ENCODE peak calls at places on chromosome 16, in seven cellular contexts. K, L, S, F, Z, U and X are unnamed samples.

GRCh38 chr16:55559233-55559632 is 7.3 kb upstream of the CAPNS2 start:
- DNase-seq in K (peak; percentile 78), L (no peak), S (no peak), F (no peak), Z (no peak), U (no peak), X (no peak)

GRCh38 chr16:83808573-83809014 is 816 bp downstream of the HSBP1 start:
- DNase-seq in K (no peak), L (no peak), S (no peak), F (no peak), Z (no peak), U (no peak), X (no peak)

GRCh38 chr16:79171504-79172240 is 428.9 kb downstream of the MAF start:
- DNase-seq in K (no peak), L (no peak), S (no peak), F (no peak), Z (no peak), U (no peak), X (no peak)

GRCh38 chr16:21638573-21638975 is 13.8 kb downstream of the IGSF6 start:
- DNase-seq in K (no peak), L (peak; percentile 82), S (no peak), F (no peak), Z (no peak), U (no peak), X (no peak)

GRCh38 chr16:82845076-82845475 is 218.3 kb downstream of the CDH13 start:
- DNase-seq in K (no peak), L (no peak), S (no peak), F (no peak), Z (no peak), U (no peak), X (no peak)

GRCh38 chr16:13702614-13703013 is 217.3 kb upstream of the ERCC4 start:
- DNase-seq in K (no peak), L (no peak), S (no peak), F (peak; percentile 24), Z (no peak), U (no peak), X (no peak)

GRCh38 chr16:83943516-83944050 is 9.5 kb upstream of the OSGIN1 start:
- DNase-seq in K (no peak), L (no peak), S (no peak), F (no peak), Z (no peak), U (no peak), X (no peak)

GRCh38 chr16:2156025-2156848 is 655 bp downstream of the TRAF7 start:
- DNase-seq in K (peak; percentile 69), L (peak; percentile 25), S (peak; percentile 56), F (no peak), Z (no peak), U (peak; percentile 44), X (no peak)

GRCh38 chr16:79261461-79261860 is 339.1 kb downstream of the MAF start:
- DNase-seq in K (no peak), L (no peak), S (peak; percentile 74), F (no peak), Z (no peak), U (peak; percentile 61), X (no peak)

GRCh38 chr16:69143116-69143515 is 10.7 kb downstream of the UTP4 start:
- DNase-seq in K (no peak), L (no peak), S (no peak), F (no peak), Z (no peak), U (no peak), X (no peak)
- TF ChIP-seq CTCF in K (peak; percentile 8), L (peak; percentile 22), S (no peak), F (no peak), Z (no peak), U (no peak), X (no peak)

GRCh38 chr16:87924041-87924851 is 12.1 kb downstream of the CA5A start:
- DNase-seq in K (no peak), L (no peak), S (no peak), F (no peak), Z (no peak), U (no peak), X (no peak)
- TF ChIP-seq CTCF in K (no peak), L (no peak), S (no peak), F (no peak), Z (no peak), U (no peak), X (no peak)

DNA sequence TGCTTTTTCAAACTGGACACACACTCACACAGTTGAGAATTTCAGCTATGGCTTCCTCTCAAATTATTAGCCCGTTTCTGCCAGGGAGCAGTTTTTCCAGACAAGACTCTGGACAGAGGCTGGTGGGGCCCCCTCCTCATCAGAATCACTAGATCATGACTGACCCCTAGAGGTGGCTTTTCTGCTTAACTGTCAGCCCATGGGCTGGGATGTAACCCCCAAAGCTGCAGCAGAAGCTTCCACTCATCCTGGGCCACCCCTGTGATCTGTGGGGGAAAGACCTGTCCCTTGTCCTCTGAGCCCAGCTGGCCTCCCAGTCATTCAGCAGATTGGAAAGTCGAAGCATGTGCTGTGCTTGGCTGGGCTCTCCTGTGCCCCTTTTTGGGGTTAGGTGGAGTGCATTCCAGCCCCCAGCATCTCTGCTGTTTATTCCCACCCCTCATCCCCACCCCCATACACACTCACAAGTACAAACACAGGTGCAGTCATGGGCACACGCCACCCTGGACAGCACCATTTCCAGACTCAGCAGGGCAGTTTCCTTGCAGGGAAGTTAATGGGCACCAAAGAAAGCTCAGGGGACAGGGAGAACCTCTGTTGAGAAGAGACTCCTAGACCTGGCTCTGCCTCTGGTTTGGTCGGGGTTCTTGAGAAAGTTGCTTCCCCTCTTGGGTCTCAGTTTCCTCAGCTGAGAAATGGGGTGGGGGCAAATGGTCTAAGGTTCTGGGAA is 77.6 kb upstream of the RBL2 start:
- DNase-seq in K (no peak), L (no peak), S (peak; percentile 38), F (no peak), Z (no peak), U (no peak), X (no peak)
- TF ChIP-seq CTCF in K (no peak), L (peak; percentile 8), S (peak; percentile 53), F (no peak), Z (no peak), U (no peak), X (no peak)

GRCh38 chr16:67278773-67279295 is 498 bp upstream of the PLEKHG4 start:
- DNase-seq in K (no peak), L (no peak), S (peak; percentile 26), F (no peak), Z (no peak), U (no peak), X (no peak)
- TF ChIP-seq CTCF in K (peak; percentile 24), L (peak; percentile 52), S (peak; percentile 78), F (no peak), Z (peak; percentile 19), U (no peak), X (peak; percentile 22)

GRCh38 chr16:85755929-85756768 is 5.3 kb upstream of the C16orf74 start:
- DNase-seq in K (peak; percentile 27), L (no peak), S (no peak), F (no peak), Z (no peak), U (no peak), X (no peak)
- TF ChIP-seq CTCF in K (no peak), L (no peak), S (peak; percentile 5), F (no peak), Z (no peak), U (no peak), X (no peak)

DNA sequence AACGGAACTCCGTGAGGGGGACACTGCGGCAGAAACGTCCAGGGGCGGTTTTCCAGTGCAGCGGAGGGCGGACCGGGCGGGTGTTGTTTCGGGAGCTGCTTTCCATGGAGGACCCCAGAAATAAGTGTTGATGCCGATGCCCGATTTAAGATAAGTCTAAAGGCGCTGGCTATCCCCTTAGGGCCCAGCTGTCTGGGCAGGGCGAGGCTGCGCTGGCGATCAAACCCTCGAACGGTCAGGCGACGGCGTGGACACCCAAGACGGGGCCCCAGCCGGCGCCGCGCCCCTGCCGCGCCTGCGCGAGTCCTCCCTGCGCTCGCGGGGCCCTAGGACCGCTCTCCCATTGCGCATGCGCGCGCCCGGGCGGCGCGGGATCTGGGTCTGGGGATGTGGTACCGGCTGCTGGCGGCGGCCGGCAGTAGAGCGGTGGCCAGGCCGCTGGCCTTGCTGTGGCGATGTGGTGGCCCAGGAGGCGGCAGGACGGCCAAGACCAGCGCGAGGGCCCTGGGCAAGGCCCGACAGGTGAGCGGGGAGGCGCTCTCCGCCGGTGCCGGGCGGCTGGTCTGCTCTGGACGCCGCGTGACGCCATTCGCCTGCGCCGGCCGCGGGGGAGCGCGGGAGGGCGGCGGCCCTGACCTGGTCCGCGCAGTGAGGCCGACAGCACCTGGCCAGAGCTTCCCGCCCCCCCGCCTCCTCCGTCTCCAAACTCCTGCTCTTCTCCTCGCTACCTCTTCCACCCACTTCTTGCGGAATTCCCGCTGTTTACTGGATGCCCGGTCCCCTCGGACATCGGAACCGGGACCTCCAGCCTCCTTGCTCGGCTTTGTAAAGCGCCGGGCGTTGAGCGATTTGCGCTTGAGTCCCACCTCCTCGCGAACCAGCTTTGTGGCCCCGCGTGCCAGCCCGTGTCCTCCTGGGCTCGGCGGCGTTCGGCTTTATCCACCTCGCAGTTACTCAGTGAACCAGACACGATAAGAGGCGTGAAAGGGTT is 24.0 kb downstream of the DEF8 start:
- DNase-seq in K (peak; percentile 89), L (peak; percentile 87), S (peak; percentile 92), F (peak; percentile 88), Z (peak; percentile 40), U (peak; percentile 90), X (peak; percentile 40)
- TF ChIP-seq CTCF in K (no peak), L (no peak), S (no peak), F (no peak), Z (no peak), U (no peak), X (no peak)

GRCh38 chr16:67148656-67149275 is 2.0 kb downstream of the B3GNT9 start:
- DNase-seq in K (no peak), L (no peak), S (no peak), F (no peak), Z (no peak), U (no peak), X (no peak)

GRCh38 chr16:67151431-67152097 is 766 bp upstream of the B3GNT9 start:
- DNase-seq in K (no peak), L (no peak), S (peak; percentile 40), F (no peak), Z (no peak), U (no peak), X (no peak)

GRCh38 chr16:67150833-67151396 is at the start of gene B3GNT9:
- DNase-seq in K (peak; percentile 81), L (no peak), S (peak; percentile 84), F (peak; percentile 76), Z (no peak), U (peak; percentile 67), X (no peak)

GRCh38 chr16:67149276-67150057 is 1.3 kb downstream of the B3GNT9 start:
- DNase-seq in K (no peak), L (no peak), S (peak; percentile 80), F (no peak), Z (no peak), U (no peak), X (no peak)

DNA sequence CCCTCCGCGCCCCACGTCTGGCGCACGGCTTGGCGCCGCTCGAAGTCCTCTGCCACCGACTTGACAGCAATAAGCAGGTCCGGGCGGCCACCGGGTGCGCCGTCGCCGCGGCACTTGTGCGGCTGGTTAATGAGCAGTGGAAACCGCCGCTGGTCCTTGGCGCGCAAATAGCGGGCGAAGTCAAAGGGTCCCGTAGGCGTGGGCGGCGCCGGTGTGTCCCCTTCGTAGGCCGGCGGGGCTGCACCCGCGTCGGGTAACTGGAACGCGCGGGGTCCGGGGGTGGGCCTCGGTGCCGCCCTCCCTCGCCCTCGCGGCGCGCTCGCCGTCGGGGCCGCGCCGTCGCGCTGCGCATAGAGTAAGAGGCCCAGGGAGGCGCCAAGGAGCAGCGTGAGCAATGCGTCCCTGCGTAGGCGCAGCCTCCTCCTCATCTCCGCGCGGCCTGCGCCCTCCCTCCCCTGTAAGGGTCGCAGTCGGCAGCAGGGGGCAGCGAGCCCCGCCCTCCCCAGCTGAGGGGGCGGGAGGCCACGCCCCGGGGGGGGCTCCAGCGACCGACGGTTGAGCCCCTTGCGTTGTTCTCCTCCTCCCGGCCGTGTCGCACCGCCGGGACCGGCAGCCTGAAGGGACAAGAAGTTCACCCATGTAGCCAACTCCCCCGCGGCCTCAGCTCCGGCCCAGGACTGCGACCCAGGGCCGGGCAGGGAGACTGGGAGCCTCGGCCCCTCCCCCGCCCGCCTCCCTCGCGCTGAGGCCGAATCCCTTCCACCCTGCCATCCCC is 553 bp downstream of the B3GNT9 start:
- DNase-seq in K (peak; percentile 84), L (no peak), S (peak; percentile 83), F (peak; percentile 50), Z (no peak), U (peak; percentile 77), X (no peak)
- TF ChIP-seq CTCF in K (no peak), L (no peak), S (peak; percentile 24), F (peak; percentile 4), Z (no peak), U (peak; percentile 29), X (peak; percentile 17)